ENCODE peak calls at places on chromosomes 5 and 9, in nine cellular contexts. I is T-helper 9 cell; E is GF-D8; T is AG10803; Q is GM12891; D is activated T-helper 1 cell treated with anti-CD3 and anti-CD28 coated beads, Interleukin-2, amount 50 U/mL, for 16 hours; L is posterior vena cava; O is B cell; F is KG1. Y is an unnamed sample.

GRCh38 chr5:173327084-173327947 is 898 bp downstream of the STC2 start:
- DNase-seq in I (no peak), E (peak; percentile 2), T (peak; percentile 68), Q (peak; percentile 41), D (no peak), L (no peak), O (no peak), F (no peak), Y (no peak)

GRCh38 chr9:133306242-133307194 is 29.5 kb downstream of the SURF6 start:
- DNase-seq in I (no peak), E (no peak), T (peak; percentile 40), Q (no peak), D (no peak), L (no peak), O (no peak), F (no peak), Y (peak; percentile 3)

GRCh38 chr9:127278372-127278771 is 13.8 kb downstream of the GARNL3 start:
- DNase-seq in I (no peak), E (no peak), T (no peak), Q (no peak), D (no peak), L (no peak), O (no peak), F (no peak), Y (no peak)

GRCh38 chr5:174305241-174305681 is 259.8 kb downstream of the NSG2 start:
- DNase-seq in I (no peak), E (no peak), T (no peak), Q (no peak), D (no peak), L (no peak), O (no peak), F (no peak), Y (no peak)

GRCh38 chr5:40916213-40916612 is 6.9 kb downstream of the C7 start:
- DNase-seq in I (no peak), E (no peak), T (no peak), Q (no peak), D (no peak), L (no peak), O (no peak), F (no peak), Y (no peak)

GRCh38 chr5:144198386-144198785 is 27.7 kb downstream of the KCTD16 start:
- DNase-seq in I (no peak), E (no peak), T (peak; percentile 37), Q (no peak), D (no peak), L (no peak), O (no peak), F (no peak), Y (no peak)

GRCh38 chr5:180495292-180495691 is 1.1 kb downstream of the CNOT6 start:
- DNase-seq in I (no peak), E (no peak), T (no peak), Q (no peak), D (no peak), L (no peak), O (no peak), F (no peak), Y (no peak)

GRCh38 chr9:90442738-90443137 is 199.9 kb downstream of the DIRAS2 start:
- DNase-seq in I (no peak), E (no peak), T (no peak), Q (no peak), D (no peak), L (no peak), O (no peak), F (no peak), Y (no peak)

GRCh38 chr5:77637170-77638074 is 1.1 kb downstream of the OTP start:
- DNase-seq in I (no peak), E (no peak), T (no peak), Q (no peak), D (no peak), L (no peak), O (no peak), F (no peak), Y (no peak)

GRCh38 chr5:77012601-77013000 is 17.6 kb upstream of the AGGF1 start:
- DNase-seq in I (no peak), E (no peak), T (no peak), Q (no peak), D (no peak), L (no peak), O (no peak), F (no peak), Y (no peak)

GRCh38 chr5:147417133-147417813 is 92.6 kb downstream of the DPYSL3 start:
- DNase-seq in I (no peak), E (no peak), T (peak; percentile 70), Q (no peak), D (no peak), L (peak; percentile 86), O (no peak), F (no peak), Y (no peak)

GRCh38 chr9:92961627-92962302 is 14.4 kb downstream of the FGD3 start:
- DNase-seq in I (no peak), E (no peak), T (no peak), Q (no peak), D (no peak), L (no peak), O (no peak), F (no peak), Y (no peak)

GRCh38 chr5:149317281-149318048 is 27.8 kb upstream of the GRPEL2 start:
- DNase-seq in I (peak; percentile 9), E (no peak), T (peak; percentile 60), Q (peak; percentile 44), D (no peak), L (no peak), O (peak; percentile 55), F (no peak), Y (no peak)

GRCh38 chr5:160155017-160155725 is 35.9 kb upstream of the PWWP2A start:
- DNase-seq in I (no peak), E (no peak), T (no peak), Q (no peak), D (no peak), L (no peak), O (no peak), F (no peak), Y (no peak)

GRCh38 chr9:31699836-31700235 is 684.6 kb upstream of the ACO1 start:
- DNase-seq in I (no peak), E (no peak), T (no peak), Q (no peak), D (no peak), L (no peak), O (no peak), F (no peak), Y (no peak)

GRCh38 chr9:86093788-86094555 is 5.4 kb downstream of the GOLM1 start:
- DNase-seq in I (no peak), E (no peak), T (no peak), Q (no peak), D (no peak), L (no peak), O (no peak), F (no peak), Y (no peak)

GRCh38 chr5:89246252-89246651 is 363.3 kb upstream of the MEF2C start:
- DNase-seq in I (no peak), E (no peak), T (no peak), Q (no peak), D (no peak), L (no peak), O (no peak), F (no peak), Y (no peak)

Y was measured in brain pericyte.